ENCODE peak calls at places on chromosomes 6 and 20, in seven cellular contexts. One of them, this sample, is unnamed.
A peak's percentile ranks its signal among the peaks of the same experiment; 100 is the strongest.

GRCh38 chr20:25076201-25076600 is 5.7 kb downstream of the VSX1 start:
- DNase-seq in GM23338: no peak
- DNase-seq in mucosa of descending colon: no peak
- DNase-seq in nephron progenitor cell: no peak
- DNase-seq in cardiac muscle cell: no peak
- DNase-seq in A549: no peak
- DNase-seq in heart right ventricle: no peak
- DNase-seq in this sample: no peak

GRCh38 chr6:140774080-140774505 is 1358.6 kb upstream of the GJE1 start:
- DNase-seq in heart right ventricle: no peak
- DNase-seq in GM23338: no peak
- DNase-seq in mucosa of descending colon: no peak
- DNase-seq in A549: no peak
- DNase-seq in nephron progenitor cell: no peak
- DNase-seq in cardiac muscle cell: peak; percentile 93
- DNase-seq in this sample: peak; percentile 34

GRCh38 chr6:46191961-46192360 is 21.2 kb upstream of the ENPP5 start:
- DNase-seq in cardiac muscle cell: no peak
- DNase-seq in GM23338: no peak
- DNase-seq in A549: no peak
- DNase-seq in heart right ventricle: no peak
- DNase-seq in nephron progenitor cell: no peak
- DNase-seq in mucosa of descending colon: no peak
- DNase-seq in this sample: no peak

GRCh38 chr20:48467622-48468021 is 360.2 kb downstream of the PREX1 start:
- DNase-seq in A549: no peak
- DNase-seq in mucosa of descending colon: no peak
- DNase-seq in nephron progenitor cell: no peak
- DNase-seq in heart right ventricle: no peak
- DNase-seq in GM23338: peak; percentile 54
- DNase-seq in cardiac muscle cell: no peak
- DNase-seq in this sample: no peak

GRCh38 chr6:162211022-162211421 is 516.5 kb downstream of the PRKN start:
- DNase-seq in mucosa of descending colon: no peak
- DNase-seq in cardiac muscle cell: no peak
- DNase-seq in heart right ventricle: no peak
- DNase-seq in A549: no peak
- DNase-seq in GM23338: no peak
- DNase-seq in nephron progenitor cell: no peak
- DNase-seq in this sample: no peak

GRCh38 chr20:10303852-10304251 is 85.2 kb downstream of the SNAP25 start:
- DNase-seq in heart right ventricle: no peak
- DNase-seq in mucosa of descending colon: no peak
- DNase-seq in GM23338: no peak
- DNase-seq in nephron progenitor cell: no peak
- DNase-seq in A549: no peak
- DNase-seq in cardiac muscle cell: no peak
- DNase-seq in this sample: no peak

GRCh38 chr6:147467891-147468290 is 40.6 kb upstream of the SAMD5 start:
- DNase-seq in A549: no peak
- DNase-seq in cardiac muscle cell: no peak
- DNase-seq in GM23338: no peak
- DNase-seq in nephron progenitor cell: no peak
- DNase-seq in mucosa of descending colon: no peak
- DNase-seq in heart right ventricle: no peak
- DNase-seq in this sample: no peak

GRCh38 chr20:24959591-24960301 is 10.7 kb downstream of the CST7 start:
- DNase-seq in mucosa of descending colon: no peak
- DNase-seq in cardiac muscle cell: peak; percentile 35
- DNase-seq in nephron progenitor cell: no peak
- DNase-seq in heart right ventricle: no peak
- DNase-seq in GM23338: no peak
- DNase-seq in A549: no peak
- DNase-seq in this sample: no peak

GRCh38 chr6:19210849-19211590 is 626.1 kb upstream of the ID4 start:
- DNase-seq in heart right ventricle: peak; percentile 22
- DNase-seq in GM23338: peak; percentile 90
- DNase-seq in cardiac muscle cell: peak; percentile 56
- DNase-seq in mucosa of descending colon: no peak
- DNase-seq in nephron progenitor cell: peak; percentile 59
- DNase-seq in A549: no peak
- DNase-seq in this sample: no peak

GRCh38 chr6:7087491-7087979 is 20.2 kb upstream of the RREB1 start:
- DNase-seq in cardiac muscle cell: no peak
- DNase-seq in nephron progenitor cell: no peak
- DNase-seq in heart right ventricle: no peak
- DNase-seq in mucosa of descending colon: peak; percentile 77
- DNase-seq in A549: no peak
- DNase-seq in GM23338: no peak
- DNase-seq in this sample: no peak

GRCh38 chr6:103797738-103798137 is 1062.0 kb downstream of the HACE1 start:
- DNase-seq in mucosa of descending colon: no peak
- DNase-seq in A549: no peak
- DNase-seq in heart right ventricle: no peak
- DNase-seq in cardiac muscle cell: no peak
- DNase-seq in GM23338: peak; percentile 64
- DNase-seq in nephron progenitor cell: no peak
- DNase-seq in this sample: no peak
- TF ChIP-seq CTCF in mucosa of descending colon: no peak
- TF ChIP-seq CTCF in A549: peak; percentile 39
- TF ChIP-seq CTCF in heart right ventricle: peak; percentile 17
- TF ChIP-seq CTCF in cardiac muscle cell: peak; percentile 34
- TF ChIP-seq CTCF in GM23338: no peak
- TF ChIP-seq CTCF in nephron progenitor cell: peak; percentile 55
- TF ChIP-seq CTCF in this sample: peak; percentile 10

GRCh38 chr6:63872233-63872632 is 236.6 kb downstream of the PHF3 start:
- DNase-seq in A549: no peak
- DNase-seq in mucosa of descending colon: no peak
- DNase-seq in cardiac muscle cell: no peak
- DNase-seq in heart right ventricle: no peak
- DNase-seq in nephron progenitor cell: no peak
- DNase-seq in GM23338: no peak
- DNase-seq in this sample: no peak
- TF ChIP-seq CTCF in A549: no peak
- TF ChIP-seq CTCF in mucosa of descending colon: no peak
- TF ChIP-seq CTCF in cardiac muscle cell: no peak
- TF ChIP-seq CTCF in heart right ventricle: no peak
- TF ChIP-seq CTCF in nephron progenitor cell: no peak
- TF ChIP-seq CTCF in GM23338: no peak
- TF ChIP-seq CTCF in this sample: peak; percentile 27

DNA sequence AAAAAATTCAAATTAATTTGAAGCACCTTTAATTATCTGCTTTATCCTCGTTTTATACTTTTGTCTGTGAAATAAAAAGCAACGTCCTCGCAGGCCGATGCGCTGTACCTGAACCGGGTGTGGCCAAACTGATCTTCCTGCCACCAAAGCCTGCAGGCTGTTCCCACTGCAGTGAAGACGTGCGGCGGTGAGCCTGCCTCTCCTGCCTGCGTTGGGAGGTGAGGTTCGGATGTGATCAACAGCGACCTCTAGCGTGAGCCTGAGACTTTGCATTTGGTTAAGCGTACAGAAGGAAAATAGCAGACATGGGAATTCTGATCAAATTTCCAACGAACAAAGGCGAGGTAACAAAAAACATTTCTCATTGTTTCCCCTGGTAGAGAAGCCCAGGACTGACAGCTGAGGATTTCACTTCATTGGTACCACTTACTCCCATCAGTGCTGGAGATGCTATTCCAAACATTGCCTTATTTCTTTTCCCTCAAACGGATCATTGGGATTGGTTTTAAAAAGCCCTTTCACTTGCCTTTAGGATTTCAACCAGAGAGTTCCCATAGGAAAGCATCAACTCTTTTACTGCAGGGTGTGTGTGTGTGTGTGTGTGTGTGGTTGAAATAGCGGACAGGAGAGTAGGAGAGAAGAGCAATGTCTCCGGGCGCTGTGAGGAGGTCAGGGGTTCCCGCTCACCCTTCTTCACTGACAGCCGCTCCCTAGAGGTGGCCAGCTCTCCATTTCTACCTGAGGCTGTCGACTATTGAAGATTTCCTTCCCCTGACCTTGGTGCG is 56.6 kb upstream of the CCN6 start:
- DNase-seq in GM23338: peak; percentile 87
- DNase-seq in mucosa of descending colon: peak; percentile 71
- DNase-seq in A549: peak; percentile 38
- DNase-seq in heart right ventricle: peak; percentile 81
- DNase-seq in nephron progenitor cell: peak; percentile 80
- DNase-seq in cardiac muscle cell: peak; percentile 87
- DNase-seq in this sample: peak; percentile 48
- TF ChIP-seq CTCF in GM23338: peak; percentile 98
- TF ChIP-seq CTCF in mucosa of descending colon: peak; percentile 78
- TF ChIP-seq CTCF in A549: peak; percentile 72
- TF ChIP-seq CTCF in heart right ventricle: peak; percentile 97
- TF ChIP-seq CTCF in nephron progenitor cell: peak; percentile 88
- TF ChIP-seq CTCF in cardiac muscle cell: peak; percentile 84
- TF ChIP-seq CTCF in this sample: peak; percentile 94

GRCh38 chr6:73285674-73286283 is 22.8 kb upstream of the KHDC1 start:
- DNase-seq in cardiac muscle cell: peak; percentile 41
- DNase-seq in nephron progenitor cell: no peak
- DNase-seq in A549: peak; percentile 51
- DNase-seq in GM23338: peak; percentile 82
- DNase-seq in mucosa of descending colon: peak; percentile 13
- DNase-seq in heart right ventricle: no peak
- DNase-seq in this sample: peak; percentile 23
- TF ChIP-seq CTCF in cardiac muscle cell: peak; percentile 53
- TF ChIP-seq CTCF in nephron progenitor cell: peak; percentile 32
- TF ChIP-seq CTCF in A549: peak; percentile 41
- TF ChIP-seq CTCF in GM23338: peak; percentile 66
- TF ChIP-seq CTCF in mucosa of descending colon: no peak
- TF ChIP-seq CTCF in heart right ventricle: peak; percentile 51
- TF ChIP-seq CTCF in this sample: peak; percentile 64

DNA sequence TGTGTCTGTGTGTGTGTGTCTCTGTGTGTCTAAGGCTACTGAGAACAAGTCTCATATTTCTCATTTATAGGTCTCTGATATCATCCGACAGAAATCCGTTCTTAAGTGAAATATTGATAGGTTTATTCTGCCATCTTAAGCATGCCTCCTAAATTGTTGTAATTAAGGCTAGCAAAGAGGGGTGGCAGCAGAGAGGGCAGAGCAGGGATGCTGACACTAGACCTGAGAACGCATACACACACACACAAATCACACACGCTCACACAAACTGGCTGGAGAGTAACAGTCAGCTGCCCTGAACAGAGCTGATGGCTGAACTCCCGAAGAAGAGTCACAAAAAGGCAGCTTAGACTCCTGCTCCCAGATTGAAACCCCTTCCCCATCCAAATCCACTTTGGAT is 85.0 kb upstream of the LRFN2 start:
- DNase-seq in nephron progenitor cell: no peak
- DNase-seq in A549: no peak
- DNase-seq in mucosa of descending colon: no peak
- DNase-seq in cardiac muscle cell: peak; percentile 6
- DNase-seq in GM23338: peak; percentile 39
- DNase-seq in heart right ventricle: no peak
- DNase-seq in this sample: no peak
- TF ChIP-seq CTCF in nephron progenitor cell: no peak
- TF ChIP-seq CTCF in A549: no peak
- TF ChIP-seq CTCF in mucosa of descending colon: no peak
- TF ChIP-seq CTCF in cardiac muscle cell: no peak
- TF ChIP-seq CTCF in GM23338: peak; percentile 56
- TF ChIP-seq CTCF in heart right ventricle: peak; percentile 26
- TF ChIP-seq CTCF in this sample: no peak